ENCODE peak calls at places on chromosomes 11 and 22, in eight cellular contexts. H is naive thymus-derived CD4-positive, alpha-beta T cell; N is CD8-positive, alpha-beta memory T cell; L is GM12865; D is SK-N-SH; W is left lung; Q is fibroblast of villous mesenchyme; K is neuronal stem cell. U is an unnamed sample.

GRCh38 chr11:10444725-10445286 is 10.3 kb upstream of the AMPD3 start:
- DNase-seq in H (peak), N (no peak), L (no peak), D (peak), W (no peak), Q (no peak), K (no peak), U (no peak)

GRCh38 chr11:67663515-67664212 is 10.8 kb downstream of the ALDH3B2 start:
- DNase-seq in H (no peak), N (no peak), L (no peak), D (no peak), W (no peak), Q (no peak), K (no peak), U (no peak)

GRCh38 chr22:45731798-45732495 is 60.3 kb downstream of the ATXN10 start:
- DNase-seq in H (no peak), N (no peak), L (peak), D (no peak), W (no peak), Q (peak), K (no peak), U (no peak)

GRCh38 chr11:23226331-23226909 is 366.1 kb upstream of the CCDC179 start:
- DNase-seq in H (no peak), N (no peak), L (no peak), D (no peak), W (no peak), Q (peak), K (no peak), U (no peak)

GRCh38 chr11:14973621-14974020 is 1.5 kb upstream of the CALCA start:
- DNase-seq in H (peak), N (no peak), L (peak), D (peak), W (peak), Q (no peak), K (peak), U (no peak)

GRCh38 chr22:36201630-36202312 is at the start of gene APOL4:
- DNase-seq in H (no peak), N (no peak), L (no peak), D (peak), W (peak), Q (peak), K (no peak), U (no peak)

GRCh38 chr11:48002565-48002964 is 22.2 kb downstream of the PTPRJ start:
- DNase-seq in H (no peak), N (no peak), L (no peak), D (no peak), W (no peak), Q (no peak), K (no peak), U (no peak)

GRCh38 chr11:59992420-59992819 is 24.6 kb upstream of the OOSP4B start:
- DNase-seq in H (no peak), N (no peak), L (no peak), D (no peak), W (no peak), Q (no peak), K (no peak), U (no peak)

GRCh38 chr11:101049123-101049522 is 80.5 kb downstream of the PGR start:
- DNase-seq in H (no peak), N (no peak), L (no peak), D (no peak), W (no peak), Q (no peak), K (no peak), U (no peak)

GRCh38 chr22:28922540-28923244 is 39.3 kb downstream of the ZNRF3 start:
- DNase-seq in H (no peak), N (no peak), L (no peak), D (no peak), W (no peak), Q (no peak), K (no peak), U (no peak)

GRCh38 chr22:17264321-17265052 is 45.3 kb upstream of the ADA2 start:
- DNase-seq in H (no peak), N (no peak), L (no peak), D (peak), W (no peak), Q (no peak), K (no peak), U (no peak)

GRCh38 chr11:31487848-31488247 is 21.6 kb downstream of the IMMP1L start:
- DNase-seq in H (peak), N (no peak), L (peak), D (peak), W (no peak), Q (peak), K (peak), U (peak)

GRCh38 chr11:11313426-11313825 is 39.6 kb downstream of the CSNK2A3 start:
- DNase-seq in H (no peak), N (no peak), L (no peak), D (no peak), W (no peak), Q (peak), K (no peak), U (peak)

GRCh38 chr11:120013325-120014250 is 124.3 kb downstream of the TRIM29 start:
- DNase-seq in H (no peak), N (no peak), L (peak), D (peak), W (no peak), Q (peak), K (peak), U (no peak)

GRCh38 chr22:25002241-25002985 is 49.9 kb downstream of the KIAA1671 start:
- DNase-seq in H (no peak), N (no peak), L (no peak), D (no peak), W (no peak), Q (no peak), K (no peak), U (no peak)

GRCh38 chr22:43378011-43378704 is 33.7 kb upstream of the MPPED1 start:
- DNase-seq in H (no peak), N (no peak), L (peak), D (no peak), W (no peak), Q (peak), K (no peak), U (no peak)
- H3K4me3 ChIP-seq in H (no peak), N (no peak), L (peak), D (no peak), W (no peak), Q (no peak), K (no peak), U (no peak)

GRCh38 chr11:124717421-124717785 is 22.3 kb upstream of the NRGN start:
- DNase-seq in H (no peak), N (no peak), L (peak), D (no peak), W (no peak), Q (no peak), K (no peak), U (no peak)
- H3K4me3 ChIP-seq in H (peak), N (peak), L (no peak), D (no peak), W (peak), Q (peak), K (peak), U (no peak)

GRCh38 chr11:123521930-123522329 is 91.9 kb downstream of the GRAMD1B start:
- DNase-seq in H (no peak), N (no peak), L (no peak), D (no peak), W (no peak), Q (no peak), K (no peak), U (no peak)
- H3K4me3 ChIP-seq in H (no peak), N (no peak), L (no peak), D (no peak), W (no peak), Q (no peak), K (no peak), U (no peak)

DNA sequence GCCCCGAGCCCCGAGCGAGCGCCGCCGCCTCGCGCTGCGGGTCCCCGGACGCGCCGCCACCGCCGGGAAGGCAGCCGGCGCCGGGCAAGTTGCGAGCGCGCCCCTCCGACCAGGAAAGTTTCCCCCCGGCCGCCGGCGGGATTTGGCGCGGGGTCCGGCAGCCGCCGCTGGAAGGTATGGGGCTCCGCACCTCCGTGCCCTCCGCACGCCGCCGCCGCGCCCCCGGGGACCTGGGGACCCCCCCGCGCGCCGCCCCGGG is 281 bp downstream of the TSPAN18 start:
- DNase-seq in H (no peak), N (no peak), L (no peak), D (peak), W (no peak), Q (no peak), K (no peak), U (no peak)
- H3K4me3 ChIP-seq in H (peak), N (peak), L (peak), D (peak), W (peak), Q (peak), K (peak), U (peak)

GRCh38 chr11:98531576-98531975 is 489.2 kb upstream of the CNTN5 start:
- DNase-seq in H (no peak), N (no peak), L (no peak), D (no peak), W (no peak), Q (no peak), K (no peak), U (no peak)
- H3K4me3 ChIP-seq in H (no peak), N (no peak), L (no peak), D (no peak), W (no peak), Q (no peak), K (no peak), U (no peak)

DNA sequence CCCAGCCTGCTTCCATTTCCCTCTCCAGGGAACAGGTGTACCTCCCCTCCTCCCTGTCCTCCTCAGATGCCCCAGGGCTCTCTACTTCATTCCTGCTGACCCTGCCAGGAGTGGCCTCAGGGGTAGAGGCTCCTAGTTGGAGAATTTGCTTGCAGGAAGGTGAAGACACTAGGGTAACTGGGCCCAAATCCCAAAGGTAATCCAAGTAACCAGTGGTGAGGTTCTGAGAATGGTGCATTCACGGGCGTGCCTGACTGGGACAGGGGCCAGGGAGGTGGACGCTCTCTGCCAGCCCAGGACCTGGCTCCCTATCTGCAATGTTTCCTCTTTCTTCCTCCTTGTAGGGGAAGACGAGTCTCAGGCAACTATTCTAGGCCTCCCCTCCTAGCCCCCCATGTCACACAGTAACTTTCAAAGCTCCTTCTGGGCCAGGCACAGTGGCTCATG is 2.9 kb downstream of the SLC35C1 start:
- DNase-seq in H (no peak), N (no peak), L (no peak), D (no peak), W (no peak), Q (no peak), K (no peak), U (no peak)
- H3K4me3 ChIP-seq in H (no peak), N (no peak), L (no peak), D (no peak), W (peak), Q (peak), K (no peak), U (no peak)

GRCh38 chr11:111735262-111736116 is 30.7 kb downstream of the PPP2R1B start:
- DNase-seq in H (peak), N (no peak), L (no peak), D (peak), W (no peak), Q (peak), K (no peak), U (peak)
- H3K4me3 ChIP-seq in H (no peak), N (no peak), L (no peak), D (peak), W (peak), Q (peak), K (no peak), U (peak)

GRCh38 chr11:43982421-43982820 is 40.0 kb downstream of the C11orf96 start:
- DNase-seq in H (no peak), N (no peak), L (no peak), D (no peak), W (no peak), Q (no peak), K (no peak), U (no peak)
- H3K4me3 ChIP-seq in H (no peak), N (no peak), L (no peak), D (no peak), W (no peak), Q (no peak), K (no peak), U (no peak)

U was measured in retinal pigment epithelial cell.